ENCODE peak calls at places on chromosomes 16 and 17, in nine cellular contexts. O is Peyer's patch, L is PC-9, P is WERI-Rb-1, Y is BJ, U is cardiac muscle cell, C is nephron progenitor cell, E is kidney epithelial cell, I is fibroblast of lung. M is an unnamed sample.
A peak's percentile ranks its signal among the peaks of the same experiment; 100 is the strongest.

GRCh38 chr16:55622930-55623561 is 32.7 kb upstream of the SLC6A2 start:
- DNase-seq in O (no peak), L (peak; percentile 81), P (peak; percentile 48), Y (no peak), U (no peak), C (peak; percentile 13), E (no peak), I (no peak), M (no peak)

GRCh38 chr17:4365103-4365627 is 1.3 kb downstream of the UBE2G1 start:
- DNase-seq in O (peak; percentile 90), L (peak; percentile 76), P (peak; percentile 94), Y (peak; percentile 58), U (peak; percentile 95), C (peak; percentile 76), E (peak; percentile 73), I (peak; percentile 93), M (peak; percentile 94)

GRCh38 chr17:68591583-68591982 is 9.6 kb downstream of the FAM20A start:
- DNase-seq in O (no peak), L (no peak), P (no peak), Y (no peak), U (no peak), C (peak; percentile 20), E (no peak), I (no peak), M (peak; percentile 9)

GRCh38 chr17:36935681-36936454 is 1.4 kb upstream of the LHX1 start:
- DNase-seq in O (peak; percentile 59), L (peak; percentile 52), P (no peak), Y (no peak), U (no peak), C (no peak), E (no peak), I (no peak), M (no peak)

GRCh38 chr17:31880311-31880710 is 21.2 kb downstream of the UTP6 start:
- DNase-seq in O (no peak), L (no peak), P (no peak), Y (no peak), U (no peak), C (no peak), E (no peak), I (no peak), M (no peak)

GRCh38 chr17:8149419-8150193 is 2.6 kb downstream of the PER1 start:
- DNase-seq in O (no peak), L (no peak), P (no peak), Y (no peak), U (no peak), C (no peak), E (no peak), I (no peak), M (no peak)

GRCh38 chr17:8109669-8110455 is 8.5 kb downstream of the ALOXE3 start:
- DNase-seq in O (peak; percentile 84), L (no peak), P (peak; percentile 74), Y (no peak), U (peak; percentile 48), C (peak; percentile 78), E (no peak), I (peak; percentile 14), M (peak; percentile 87)

GRCh38 chr16:52469091-52469490 is 77.9 kb downstream of the TOX3 start:
- DNase-seq in O (no peak), L (no peak), P (no peak), Y (no peak), U (no peak), C (no peak), E (no peak), I (no peak), M (no peak)

GRCh38 chr17:75315541-75316243 is 26.5 kb upstream of the SLC25A19 start:
- DNase-seq in O (no peak), L (no peak), P (no peak), Y (no peak), U (no peak), C (no peak), E (no peak), I (no peak), M (peak; percentile 68)

GRCh38 chr17:68085751-68086445 is 50.4 kb downstream of the KPNA2 start:
- DNase-seq in O (peak; percentile 57), L (no peak), P (no peak), Y (no peak), U (no peak), C (no peak), E (no peak), I (no peak), M (peak; percentile 23)

GRCh38 chr16:50815382-50815781 is 73.5 kb downstream of the CYLD start:
- DNase-seq in O (no peak), L (no peak), P (no peak), Y (no peak), U (no peak), C (no peak), E (no peak), I (no peak), M (no peak)

GRCh38 chr16:80573700-80574120 is 32.9 kb downstream of the DYNLRB2 start:
- DNase-seq in O (no peak), L (no peak), P (no peak), Y (no peak), U (no peak), C (no peak), E (no peak), I (no peak), M (no peak)

GRCh38 chr17:72376486-72377345 is 255.9 kb downstream of the SOX9 start:
- DNase-seq in O (no peak), L (no peak), P (peak; percentile 61), Y (peak; percentile 70), U (no peak), C (peak; percentile 32), E (no peak), I (peak; percentile 59), M (no peak)

GRCh38 chr16:27841061-27841801 is 222.3 kb downstream of the GSG1L start:
- DNase-seq in O (peak; percentile 26), L (no peak), P (no peak), Y (no peak), U (no peak), C (no peak), E (no peak), I (no peak), M (no peak)

GRCh38 chr16:58127634-58128033 is 1.5 kb downstream of the CFAP20 start:
- DNase-seq in O (no peak), L (no peak), P (no peak), Y (no peak), U (no peak), C (no peak), E (no peak), I (no peak), M (no peak)
- TF ChIP-seq CTCF in O (no peak), L (peak; percentile 18), P (no peak), Y (peak; percentile 43), U (peak; percentile 12), C (no peak), E (peak; percentile 26), I (peak; percentile 11), M (no peak)

GRCh38 chr17:55543709-55544108 is 32.5 kb upstream of the SMIM36 start:
- DNase-seq in O (no peak), L (no peak), P (no peak), Y (no peak), U (no peak), C (no peak), E (no peak), I (no peak), M (no peak)

GRCh38 chr17:55546481-55546880 is 35.2 kb upstream of the SMIM36 start:
- DNase-seq in O (no peak), L (no peak), P (no peak), Y (no peak), U (no peak), C (no peak), E (no peak), I (no peak), M (no peak)

GRCh38 chr17:55547027-55547670 is 35.9 kb upstream of the SMIM36 start:
- DNase-seq in O (no peak), L (no peak), P (no peak), Y (no peak), U (peak; percentile 39), C (no peak), E (no peak), I (peak; percentile 70), M (no peak)

GRCh38 chr17:55545765-55546164 is 34.5 kb upstream of the SMIM36 start:
- DNase-seq in O (no peak), L (no peak), P (no peak), Y (no peak), U (no peak), C (no peak), E (no peak), I (no peak), M (no peak)

GRCh38 chr17:55549140-55549539 is 37.9 kb upstream of the SMIM36 start:
- DNase-seq in O (no peak), L (no peak), P (peak; percentile 49), Y (no peak), U (peak; percentile 36), C (no peak), E (no peak), I (no peak), M (no peak)
- TF ChIP-seq CTCF in O (no peak), L (peak; percentile 53), P (peak; percentile 56), Y (peak; percentile 36), U (peak; percentile 42), C (no peak), E (no peak), I (peak; percentile 17), M (peak; percentile 23)

GRCh38 chr17:41486809-41487530 is 2.7 kb downstream of the KRT36 start:
- DNase-seq in O (peak; percentile 80), L (no peak), P (peak; percentile 82), Y (no peak), U (no peak), C (peak; percentile 52), E (no peak), I (no peak), M (peak; percentile 61)
- TF ChIP-seq CTCF in O (no peak), L (peak; percentile 36), P (peak; percentile 96), Y (no peak), U (peak; percentile 50), C (peak; percentile 28), E (peak; percentile 37), I (no peak), M (peak; percentile 56)

GRCh38 chr16:90028985-90029384 is 9.7 kb upstream of the DBNDD1 start:
- DNase-seq in O (no peak), L (no peak), P (no peak), Y (no peak), U (no peak), C (no peak), E (no peak), I (no peak), M (no peak)

GRCh38 chr16:90022209-90023077 is 3.2 kb upstream of the DBNDD1 start:
- DNase-seq in O (peak; percentile 94), L (peak; percentile 78), P (no peak), Y (peak; percentile 33), U (peak; percentile 91), C (no peak), E (peak; percentile 55), I (peak; percentile 88), M (peak; percentile 88)

GRCh38 chr16:90027611-90028010 is 8.4 kb upstream of the DBNDD1 start:
- DNase-seq in O (no peak), L (no peak), P (no peak), Y (no peak), U (no peak), C (no peak), E (no peak), I (no peak), M (no peak)

GRCh38 chr16:90023078-90023447 is 3.8 kb upstream of the DBNDD1 start:
- DNase-seq in O (no peak), L (no peak), P (no peak), Y (no peak), U (no peak), C (no peak), E (no peak), I (no peak), M (no peak)

GRCh38 chr16:90026135-90026534 is 6.9 kb upstream of the DBNDD1 start:
- DNase-seq in O (no peak), L (no peak), P (no peak), Y (no peak), U (no peak), C (no peak), E (no peak), I (no peak), M (no peak)
- TF ChIP-seq CTCF in O (no peak), L (no peak), P (no peak), Y (no peak), U (no peak), C (no peak), E (no peak), I (no peak), M (no peak)